ENCODE peak calls at places on chromosomes 5 and 9, in four cellular contexts. F is WTC11, U is K562, I is H1. M is an unnamed sample.

GRCh38 chr5:39473156-39473779 is 48.5 kb upstream of the DAB2 start:
- DNase-seq in I (no peak), U (no peak), F (no peak), M (no peak)

GRCh38 chr5:139985733-139986132 is 57.4 kb downstream of the NRG2 start:
- DNase-seq in I (no peak), F (no peak), U (peak), M (no peak)

GRCh38 chr9:109381011-109381729 is 60.3 kb upstream of the EPB41L4B start:
- DNase-seq in F (no peak), U (no peak), I (no peak), M (no peak)

GRCh38 chr5:6544561-6544935 is 88.3 kb downstream of the NSUN2 start:
- DNase-seq in F (no peak), I (no peak), U (no peak), M (no peak)

GRCh38 chr9:114906922-114907571 is 23.3 kb downstream of the TNFSF8 start:
- DNase-seq in F (peak), I (peak), U (peak), M (peak)

GRCh38 chr5:146461319-146461718 is 14.2 kb downstream of the TCERG1 start:
- DNase-seq in F (no peak), U (no peak), I (no peak), M (no peak)

GRCh38 chr5:159504857-159505304 is 174.6 kb upstream of the IL12B start:
- DNase-seq in F (no peak), U (no peak), I (no peak), M (no peak)

GRCh38 chr5:172420215-172420934 is 34.0 kb downstream of the SH3PXD2B start:
- DNase-seq in I (peak), U (peak), F (peak), M (no peak)

GRCh38 chr5:173236531-173237501 is 1.8 kb upstream of the NKX2-5 start:
- DNase-seq in F (no peak), I (no peak), U (no peak), M (no peak)

GRCh38 chr5:107378218-107378899 is 292.4 kb downstream of the EFNA5 start:
- DNase-seq in I (no peak), U (no peak), F (no peak), M (no peak)

GRCh38 chr5:5638193-5638592 is 215.7 kb downstream of the ICE1 start:
- DNase-seq in I (no peak), F (no peak), U (no peak), M (peak)

GRCh38 chr9:133613396-133613795 is 4.2 kb upstream of the FAM163B start:
- DNase-seq in I (no peak), U (no peak), F (no peak), M (no peak)

GRCh38 chr9:97786341-97786740 is 66.7 kb upstream of the FOXE1 start:
- DNase-seq in F (no peak), I (no peak), U (no peak), M (no peak)

GRCh38 chr5:177373806-177374205 is 10.4 kb upstream of the SLC34A1 start:
- DNase-seq in I (peak), F (peak), U (no peak), M (no peak)

GRCh38 chr5:173885481-173886010 is 2.6 kb upstream of the CPEB4 start:
- DNase-seq in F (no peak), U (peak), I (no peak), M (no peak)

GRCh38 chr5:157559301-157559700 is 16.3 kb downstream of the ADAM19 start:
- DNase-seq in F (no peak), U (no peak), I (no peak), M (no peak)

GRCh38 chr5:127089206-127089605 is 15.9 kb upstream of the C5orf63 start:
- DNase-seq in I (no peak), U (no peak), F (no peak), M (no peak)

GRCh38 chr9:135259273-135259672 is 171.8 kb downstream of the OLFM1 start:
- DNase-seq in U (no peak), I (no peak), F (no peak), M (no peak)

GRCh38 chr5:137649228-137649890 is 86.5 kb downstream of the KLHL3 start:
- DNase-seq in U (no peak), F (no peak), I (no peak), M (no peak)

GRCh38 chr5:40150896-40151295 is 528.8 kb upstream of the PTGER4 start:
- DNase-seq in F (no peak), U (no peak), I (no peak), M (no peak)

GRCh38 chr9:89952401-89952800 is 347.6 kb downstream of the GADD45G start:
- DNase-seq in U (no peak), I (no peak), F (no peak), M (no peak)

GRCh38 chr9:127612993-127613954 is 1.2 kb downstream of the STXBP1 start:
- DNase-seq in I (peak), F (peak), U (peak), M (peak)

GRCh38 chr5:116037236-116037822 is 5.1 kb downstream of the ARL14EPL start:
- DNase-seq in F (no peak), I (no peak), U (no peak), M (no peak)

GRCh38 chr9:121658591-121658990 is 7.2 kb downstream of the DAB2IP start:
- DNase-seq in I (no peak), F (no peak), U (no peak), M (no peak)

GRCh38 chr9:132546148-132547051 is 36.0 kb upstream of the BARHL1 start:
- DNase-seq in I (peak), U (peak), F (peak), M (peak)
- TF ChIP-seq TEAD4 in I (no peak), U (no peak), F (no peak), M (no peak)

GRCh38 chr9:93061791-93062299 is 3.3 kb downstream of the SUSD3 start:
- DNase-seq in F (peak), U (peak), I (peak), M (no peak)
- TF ChIP-seq TEAD4 in F (no peak), U (no peak), I (no peak), M (no peak)

GRCh38 chr9:100718717-100719116 is 140.8 kb downstream of the CAVIN4 start:
- DNase-seq in U (no peak), I (no peak), F (no peak), M (no peak)

GRCh38 chr9:100715100-100715379 is 137.2 kb downstream of the CAVIN4 start:
- DNase-seq in I (no peak), F (no peak), U (no peak), M (no peak)

DNA sequence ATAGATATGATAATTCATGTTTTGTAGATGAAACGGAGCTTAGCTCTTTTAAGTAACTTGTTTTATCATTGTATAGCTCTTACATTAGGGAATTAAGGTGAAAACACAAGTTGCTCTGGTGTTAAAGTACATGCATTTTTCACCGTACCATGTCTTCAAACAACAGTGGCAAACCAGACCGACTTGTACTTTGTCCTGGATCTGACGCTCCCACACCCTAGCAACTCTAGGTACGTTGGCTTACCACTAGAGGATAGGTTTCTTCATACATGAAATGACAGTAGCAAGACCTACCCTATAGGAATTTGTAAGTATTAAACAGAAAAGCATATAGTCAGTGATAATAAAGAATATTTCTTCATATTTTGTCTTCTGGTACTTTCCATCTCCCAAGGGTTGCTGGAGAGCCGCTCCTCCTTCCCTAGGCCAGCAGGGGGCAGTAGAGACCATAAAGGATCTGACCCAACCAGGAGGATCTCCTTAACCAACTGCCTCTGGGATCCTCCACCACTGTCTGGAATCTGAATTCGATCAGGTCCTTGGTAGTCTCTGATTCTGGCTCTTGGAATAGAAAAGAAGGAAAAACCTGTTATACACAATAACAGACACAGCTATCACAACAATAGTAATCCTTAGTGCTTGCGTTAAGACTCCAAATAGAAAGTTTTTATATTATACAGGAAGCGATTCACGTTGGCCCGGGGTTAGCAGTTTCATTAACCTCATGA is 136.7 kb downstream of the CAVIN4 start:
- DNase-seq in I (peak), F (peak), U (peak), M (peak)
- TF ChIP-seq TEAD4 in I (no peak), F (no peak), U (no peak), M (no peak)

GRCh38 chr5:79069488-79070001 is at the start of the genes BHMT2 and DMGDH:
- DNase-seq in F (no peak), U (no peak), I (no peak), M (peak)
- TF ChIP-seq TEAD4 in F (no peak), U (no peak), I (no peak), M (no peak)

GRCh38 chr9:81574399-81574798 is 114.9 kb downstream of the TLE1 start:
- DNase-seq in U (no peak), I (no peak), F (no peak), M (no peak)

GRCh38 chr9:81584099-81584498 is 105.2 kb downstream of the TLE1 start:
- DNase-seq in U (no peak), I (no peak), F (no peak), M (no peak)

GRCh38 chr9:81573415-81574321 is 115.7 kb downstream of the TLE1 start:
- DNase-seq in F (no peak), U (no peak), I (no peak), M (no peak)

GRCh38 chr9:81575976-81576375 is 113.4 kb downstream of the TLE1 start:
- DNase-seq in I (no peak), F (no peak), U (no peak), M (no peak)

DNA sequence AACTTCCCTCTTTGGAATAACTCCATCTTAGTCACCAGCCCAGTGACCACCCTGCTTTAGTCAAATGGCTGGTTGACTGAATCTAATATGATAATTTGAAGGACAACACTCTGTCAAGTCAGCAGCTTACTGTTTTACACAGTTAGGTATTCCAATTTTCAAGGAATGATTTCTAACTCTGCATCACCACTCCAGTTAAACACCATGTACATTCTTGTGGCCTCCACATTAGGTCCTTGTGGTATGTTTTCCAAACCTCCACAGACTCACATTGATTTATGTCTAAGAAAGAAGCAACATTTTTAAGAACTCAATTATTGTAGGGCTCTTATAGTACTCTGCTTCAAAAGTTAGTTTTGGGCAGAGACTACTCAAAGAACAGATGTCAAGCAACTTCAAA is 110.7 kb downstream of the TLE1 start:
- DNase-seq in U (no peak), F (no peak), I (no peak), M (no peak)
- TF ChIP-seq TEAD4 in U (no peak), F (no peak), I (no peak), M (no peak)

GRCh38 chr9:126516936-126517750 is 96.6 kb upstream of the LMX1B start:
- DNase-seq in I (peak), U (no peak), F (peak), M (peak)

GRCh38 chr9:126517751-126518261 is 95.9 kb upstream of the LMX1B start:
- DNase-seq in U (no peak), I (no peak), F (no peak), M (no peak)

GRCh38 chr9:126519660-126520425 is 93.9 kb upstream of the LMX1B start:
- DNase-seq in I (peak), F (no peak), U (no peak), M (no peak)

GRCh38 chr9:126520453-126520852 is 93.3 kb upstream of the LMX1B start:
- DNase-seq in U (no peak), F (no peak), I (no peak), M (no peak)

GRCh38 chr9:126518763-126519162 is 95.0 kb upstream of the LMX1B start:
- DNase-seq in F (no peak), U (no peak), I (no peak), M (no peak)
- TF ChIP-seq TEAD4 in F (no peak), U (no peak), I (no peak), M (no peak)

M was measured in SK-N-SH.